ENCODE peak calls at places on chromosomes 7 and 10, in four cellular contexts. I is cardiac fibroblast, L is nephron progenitor cell, S is NCI-H2029. U is an unnamed sample.

GRCh38 chr7:129376778-129377700 is 57.2 kb upstream of the STRIP2 start:
- DNase-seq in I (peak), L (no peak), S (no peak), U (peak)

GRCh38 chr7:16811555-16811954 is 6.8 kb upstream of the AGR2 start:
- DNase-seq in I (peak), L (no peak), S (no peak), U (peak)

GRCh38 chr10:79258894-79259293 is 88.4 kb upstream of the PPIF start:
- DNase-seq in I (no peak), L (no peak), S (no peak), U (no peak)

GRCh38 chr7:112453505-112454171 is 3.4 kb downstream of the IFRD1 start:
- DNase-seq in I (peak), L (no peak), S (no peak), U (peak)

GRCh38 chr7:33700001-33700899 is 205.1 kb upstream of the BMPER start:
- DNase-seq in I (no peak), L (no peak), S (no peak), U (no peak)

GRCh38 chr10:7121154-7121797 is 289.6 kb downstream of the SFMBT2 start:
- DNase-seq in I (peak), L (peak), S (no peak), U (peak)

GRCh38 chr10:822661-823367 is 108.7 kb downstream of the LARP4B start:
- DNase-seq in I (no peak), L (no peak), S (no peak), U (no peak)

GRCh38 chr7:727104-727805 is at the start of gene PRKAR1B:
- DNase-seq in I (no peak), L (peak), S (peak), U (no peak)

GRCh38 chr10:112209534-112210200 is 26.1 kb upstream of the GPAM start:
- DNase-seq in I (peak), L (no peak), S (no peak), U (no peak)

GRCh38 chr10:110641256-110641655 is 2.9 kb upstream of the RBM20 start:
- DNase-seq in I (no peak), L (peak), S (peak), U (no peak)

GRCh38 chr10:121497513-121497912 is 100.7 kb downstream of the FGFR2 start:
- DNase-seq in I (no peak), L (no peak), S (no peak), U (no peak)

GRCh38 chr7:101933028-101933427 is 115.6 kb downstream of the CUX1 start:
- DNase-seq in I (no peak), L (no peak), S (no peak), U (no peak)

GRCh38 chr7:96729795-96730194 is 20.1 kb upstream of the SEM1 start:
- DNase-seq in I (no peak), L (no peak), S (no peak), U (no peak)

GRCh38 chr10:99975106-99975829 is 34.5 kb downstream of the DNMBP start:
- DNase-seq in I (no peak), L (no peak), S (no peak), U (no peak)

GRCh38 chr10:62815373-62816111 is 624 bp downstream of the EGR2 start:
- DNase-seq in I (peak), L (peak), S (no peak), U (peak)

U was measured in dermis blood vessel endothelial cell.